ENCODE peak calls at places on chromosomes 16 and 17, in nine cellular contexts. B, G, T, S, H, K, Y, E and Z are unnamed samples.

GRCh38 chr17:61314368-61315078 is 85.1 kb upstream of the TBX2 start:
- DNase-seq in B (no peak), G (peak), T (no peak), S (peak), H (no peak), K (no peak), Y (no peak), E (no peak), Z (no peak)

GRCh38 chr17:80794281-80795089 is 197.2 kb upstream of the CHMP6 start:
- DNase-seq in B (no peak), G (no peak), T (no peak), S (peak), H (no peak), K (no peak), Y (no peak), E (no peak), Z (no peak)

GRCh38 chr16:66169817-66170216 is 196.7 kb upstream of the CDH5 start:
- DNase-seq in B (no peak), G (no peak), T (no peak), S (no peak), H (no peak), K (no peak), Y (no peak), E (no peak), Z (no peak)

GRCh38 chr17:79529661-79530081 is 81.2 kb downstream of the RBFOX3 start:
- DNase-seq in B (no peak), G (no peak), T (no peak), S (no peak), H (no peak), K (no peak), Y (no peak), E (no peak), Z (no peak)

GRCh38 chr17:19311421-19312215 is 50.9 kb downstream of the B9D1 start:
- DNase-seq in B (peak), G (no peak), T (no peak), S (peak), H (no peak), K (no peak), Y (no peak), E (no peak), Z (no peak)

GRCh38 chr16:14286381-14287230 is 215.5 kb downstream of the MRTFB start:
- DNase-seq in B (no peak), G (no peak), T (no peak), S (peak), H (peak), K (no peak), Y (no peak), E (no peak), Z (peak)

GRCh38 chr17:82950525-82951102 is 110.8 kb upstream of the ZNF750 start:
- DNase-seq in B (no peak), G (no peak), T (no peak), S (no peak), H (no peak), K (no peak), Y (no peak), E (no peak), Z (no peak)

GRCh38 chr17:64133546-64134215 is 3.7 kb upstream of the ERN1 start:
- DNase-seq in B (peak), G (peak), T (peak), S (peak), H (no peak), K (no peak), Y (no peak), E (no peak), Z (no peak)

GRCh38 chr17:58330544-58330996 is 2.0 kb upstream of the TSPOAP1 start:
- DNase-seq in B (no peak), G (no peak), T (peak), S (no peak), H (peak), K (no peak), Y (no peak), E (no peak), Z (no peak)

GRCh38 chr17:40354191-40355122 is 10.1 kb downstream of the GJD3 start:
- DNase-seq in B (no peak), G (no peak), T (no peak), S (no peak), H (no peak), K (no peak), Y (no peak), E (no peak), Z (no peak)

GRCh38 chr17:50660042-50660886 is 25.6 kb downstream of the ABCC3 start:
- DNase-seq in B (peak), G (no peak), T (no peak), S (peak), H (no peak), K (no peak), Y (no peak), E (no peak), Z (no peak)

GRCh38 chr17:4362141-4362540 is 4.3 kb downstream of the UBE2G1 start:
- DNase-seq in B (no peak), G (peak), T (no peak), S (peak), H (no peak), K (no peak), Y (no peak), E (no peak), Z (peak)

GRCh38 chr17:76265624-76266243 is 586 bp downstream of the UBALD2 start:
- DNase-seq in B (peak), G (no peak), T (no peak), S (peak), H (peak), K (no peak), Y (no peak), E (peak), Z (peak)

GRCh38 chr16:74460542-74460941 is 39.3 kb upstream of the CLEC18B start:
- DNase-seq in B (no peak), G (no peak), T (no peak), S (no peak), H (no peak), K (no peak), Y (no peak), E (no peak), Z (no peak)

GRCh38 chr17:61574542-61575351 is 16.3 kb downstream of the NACA2 start:
- DNase-seq in B (peak), G (peak), T (no peak), S (peak), H (no peak), K (peak), Y (no peak), E (no peak), Z (peak)

GRCh38 chr16:59192551-59193199 is 458.6 kb upstream of the GOT2 start:
- DNase-seq in B (peak), G (no peak), T (no peak), S (peak), H (no peak), K (no peak), Y (no peak), E (no peak), Z (peak)

GRCh38 chr16:87062569-87063442 is 254.4 kb downstream of the C16orf95 start:
- DNase-seq in B (peak), G (peak), T (no peak), S (peak), H (peak), K (peak), Y (no peak), E (peak), Z (peak)

GRCh38 chr17:57861000-57861736 is 11.3 kb upstream of the MRPS23 start:
- DNase-seq in B (no peak), G (no peak), T (peak), S (no peak), H (peak), K (no peak), Y (no peak), E (no peak), Z (peak)

GRCh38 chr17:47852113-47852949 is 1.4 kb upstream of the SP6 start:
- DNase-seq in B (no peak), G (no peak), T (no peak), S (no peak), H (no peak), K (no peak), Y (no peak), E (no peak), Z (no peak)